ENCODE peak calls at places on chromosomes 2 and 18, in four cellular contexts. I is heart left ventricle; K is bronchial epithelial cell; S is CD8-positive, alpha-beta T cell. U is an unnamed sample.

GRCh38 chr2:47346-48218 is 1.3 kb upstream of the FAM110C start:
- DNase-seq in K (no peak), I (no peak), S (no peak), U (no peak)

GRCh38 chr2:117832332-117832731 is 17.8 kb downstream of the DDX18 start:
- DNase-seq in K (no peak), S (no peak), I (no peak), U (no peak)

GRCh38 chr2:159755788-159756187 is 42.2 kb downstream of the CD302 start:
- DNase-seq in I (no peak), K (peak; percentile 100), S (no peak), U (no peak)

GRCh38 chr2:118168606-118169005 is 80.3 kb downstream of the INSIG2 start:
- DNase-seq in S (no peak), I (no peak), K (peak; percentile 60), U (no peak)

GRCh38 chr2:53708988-53709387 is 58.6 kb upstream of the CHAC2 start:
- DNase-seq in S (no peak), I (no peak), K (no peak), U (no peak)

GRCh38 chr2:128637481-128638155 is 318.9 kb upstream of the HS6ST1 start:
- DNase-seq in K (no peak), S (peak; percentile 41), I (no peak), U (no peak)

GRCh38 chr2:65392609-65393008 is 39.8 kb downstream of the SPRED2 start:
- DNase-seq in S (no peak), K (no peak), I (no peak), U (no peak)

GRCh38 chr2:170950221-170950737 is 21.2 kb downstream of the GORASP2 start:
- DNase-seq in K (no peak), S (no peak), I (no peak), U (no peak)

GRCh38 chr2:240178564-240178963 is 38.1 kb upstream of the OTOS start:
- DNase-seq in I (peak; percentile 7), K (no peak), S (no peak), U (no peak)

GRCh38 chr2:73176205-73176880 is 26.0 kb upstream of the NOTO start:
- DNase-seq in K (no peak), I (no peak), S (peak; percentile 52), U (peak; percentile 20)

GRCh38 chr2:42028571-42029148 is 19.2 kb upstream of the PKDCC start:
- DNase-seq in I (no peak), S (no peak), K (no peak), U (no peak)

GRCh38 chr2:17930773-17931172 is 52.3 kb downstream of the KCNS3 start:
- DNase-seq in K (no peak), I (no peak), S (no peak), U (no peak)

GRCh38 chr18:10924290-10924689 is 225.1 kb downstream of the PIEZO2 start:
- DNase-seq in I (no peak), K (no peak), S (no peak), U (no peak)

GRCh38 chr18:63177822-63178525 is 141.6 kb downstream of the BCL2 start:
- DNase-seq in I (no peak), K (no peak), S (no peak), U (no peak)

GRCh38 chr2:199922856-199923255 is 11.8 kb downstream of the C2orf69 start:
- DNase-seq in I (no peak), S (no peak), K (no peak), U (no peak)

GRCh38 chr2:43110442-43110871 is 115.9 kb downstream of the ZFP36L2 start:
- DNase-seq in I (peak; percentile 61), S (no peak), K (no peak), U (no peak)

GRCh38 chr2:240646900-240647502 is 21.7 kb downstream of the GPR35 start:
- DNase-seq in K (no peak), S (no peak), I (peak; percentile 44), U (no peak)

GRCh38 chr2:108612153-108612513 is 77.9 kb downstream of the LIMS1 start:
- DNase-seq in K (peak; percentile 97), S (no peak), I (no peak), U (no peak)
- TF ChIP-seq CTCF in K (no peak), S (no peak), I (no peak), U (no peak)

GRCh38 chr18:34807106-34807796 is 97.2 kb downstream of the DTNA start:
- DNase-seq in I (no peak), S (no peak), K (peak; percentile 41), U (no peak)

GRCh38 chr18:34805117-34805882 is 95.2 kb downstream of the DTNA start:
- DNase-seq in S (no peak), K (no peak), I (no peak), U (no peak)

GRCh38 chr18:34806527-34806926 is 96.4 kb downstream of the DTNA start:
- DNase-seq in K (no peak), I (no peak), S (no peak), U (no peak)

GRCh38 chr18:34808389-34808788 is 98.3 kb downstream of the DTNA start:
- DNase-seq in I (no peak), S (no peak), K (peak; percentile 5), U (no peak)

GRCh38 chr18:34809697-34810096 is 99.6 kb downstream of the DTNA start:
- DNase-seq in K (peak; percentile 45), I (no peak), S (no peak), U (no peak)
- TF ChIP-seq CTCF in K (peak; percentile 67), I (no peak), S (no peak), U (peak; percentile 20)

GRCh38 chr2:231627384-231628156 is 34.9 kb downstream of the TEX44 start:
- DNase-seq in I (no peak), S (no peak), K (no peak), U (no peak)

GRCh38 chr2:231634412-231634811 is 41.7 kb downstream of the TEX44 start:
- DNase-seq in S (no peak), I (no peak), K (no peak), U (no peak)

GRCh38 chr2:231632559-231633142 is 40.0 kb downstream of the TEX44 start:
- DNase-seq in K (no peak), I (no peak), S (no peak), U (no peak)

DNA sequence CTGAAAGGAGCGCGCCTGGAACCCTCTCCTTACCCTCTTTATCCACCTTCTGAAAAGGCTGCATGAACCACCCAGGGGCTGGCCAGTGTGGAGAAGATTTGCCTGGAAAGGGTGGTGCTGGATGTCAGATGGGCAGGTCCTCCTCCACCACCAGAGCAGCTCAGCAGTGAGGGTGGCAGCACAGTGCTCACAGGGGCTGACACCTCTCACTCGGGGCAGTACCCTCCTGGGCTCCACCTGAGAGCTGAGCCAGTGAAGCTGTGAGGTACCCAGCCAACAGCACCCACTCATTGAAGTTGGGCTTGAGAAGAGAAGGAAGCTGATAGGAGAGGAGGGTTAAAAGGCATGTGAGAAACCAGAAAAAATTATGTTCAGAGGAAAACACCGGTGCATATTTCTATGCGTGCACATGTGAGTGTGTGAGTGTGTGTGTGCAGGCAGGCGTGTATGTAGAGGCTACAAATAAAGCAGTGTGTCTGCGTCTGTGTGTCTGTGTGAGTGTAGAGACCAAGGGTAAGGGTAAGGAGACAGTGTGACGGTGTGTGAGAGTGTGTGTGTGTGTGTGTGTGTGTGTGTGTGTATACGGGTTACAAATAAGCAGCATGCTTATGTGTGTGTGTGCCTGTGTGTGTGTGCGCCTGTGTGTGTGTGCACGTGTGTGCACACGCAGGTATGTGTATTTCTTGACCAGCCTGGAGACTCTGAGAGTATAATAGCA is 40.8 kb downstream of the TEX44 start:
- DNase-seq in S (no peak), K (no peak), I (no peak), U (no peak)
- TF ChIP-seq CTCF in S (no peak), K (no peak), I (no peak), U (no peak)

GRCh38 chr2:32926708-32927084 is 20.1 kb upstream of the LTBP1 start:
- DNase-seq in K (no peak), S (no peak), I (no peak), U (no peak)
- TF ChIP-seq CTCF in K (no peak), S (no peak), I (no peak), U (no peak)

GRCh38 chr18:47204908-47205522 is 28.9 kb upstream of the IER3IP1 start:
- DNase-seq in S (peak; percentile 52), K (peak; percentile 34), I (no peak), U (no peak)
- TF ChIP-seq CTCF in S (peak; percentile 64), K (peak; percentile 82), I (peak; percentile 69), U (peak; percentile 71)

DNA sequence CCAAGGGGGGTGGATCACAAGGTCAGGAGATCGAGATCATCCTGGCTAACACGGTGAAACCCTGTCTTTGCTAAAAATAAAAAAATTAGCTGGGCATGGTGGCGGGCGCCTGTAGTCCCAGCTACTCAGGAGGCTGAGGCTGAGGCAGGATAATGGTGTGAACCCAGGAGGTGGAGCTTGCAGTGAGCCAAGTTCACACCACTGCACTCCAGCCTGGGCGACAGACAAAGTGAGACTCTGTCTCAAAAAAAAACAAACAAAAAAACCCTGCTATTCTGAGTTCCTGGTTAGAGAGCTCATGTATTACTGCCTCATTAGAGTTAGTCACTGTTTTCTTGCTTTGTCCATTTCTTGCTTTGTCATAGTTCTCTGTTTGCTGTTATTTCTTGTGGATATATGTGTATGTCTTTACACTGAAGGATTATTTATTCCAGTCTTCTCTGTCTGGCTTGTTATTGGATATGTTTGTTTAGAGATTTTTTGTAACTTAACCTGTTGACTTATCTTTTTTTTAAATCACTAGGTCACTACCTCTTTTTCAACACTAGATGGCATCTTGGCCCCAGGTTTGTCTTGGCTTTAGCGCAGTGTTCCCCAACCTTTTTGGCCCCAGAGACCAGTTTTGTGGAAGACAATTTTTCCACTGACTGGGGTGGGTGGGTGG is 17.0 kb downstream of the TTLL4 start:
- DNase-seq in S (no peak), K (peak; percentile 29), I (no peak), U (no peak)
- TF ChIP-seq CTCF in S (no peak), K (peak; percentile 40), I (no peak), U (no peak)

DNA sequence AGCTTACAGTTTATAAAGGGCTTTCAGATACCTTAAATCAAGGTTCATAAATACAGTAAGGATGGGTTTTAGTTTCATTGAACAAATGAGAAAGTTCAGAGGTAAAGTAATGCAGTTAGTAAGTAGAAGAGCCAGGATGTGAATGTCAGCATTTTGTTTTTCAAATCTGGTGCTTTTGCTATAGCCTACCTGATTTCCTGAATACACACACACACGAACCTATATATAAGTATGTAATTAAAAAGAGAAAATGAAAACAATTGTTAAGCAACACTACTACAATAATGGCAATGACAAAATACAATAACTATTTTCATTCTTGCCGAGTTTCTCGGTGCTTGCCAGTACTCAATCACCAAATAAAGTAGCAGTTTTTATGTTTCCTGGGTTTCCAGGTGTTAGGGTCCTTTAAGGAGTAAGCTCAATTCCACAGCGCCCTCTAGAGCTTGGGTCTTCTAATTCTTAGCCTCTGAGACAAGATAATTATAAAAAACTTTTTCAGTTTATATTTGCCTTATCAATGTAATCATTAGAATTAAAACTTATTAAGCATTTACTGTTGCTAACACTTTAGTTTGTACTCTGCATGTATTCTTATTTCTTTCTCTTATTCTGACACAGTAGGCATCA is 512.9 kb upstream of the ACVR2A start:
- DNase-seq in I (no peak), K (peak; percentile 54), S (no peak), U (no peak)
- TF ChIP-seq CTCF in I (no peak), K (peak; percentile 53), S (no peak), U (peak; percentile 5)

GRCh38 chr2:168064011-168064998 is 183.1 kb downstream of the STK39 start:
- DNase-seq in K (no peak), S (no peak), I (no peak), U (no peak)
- TF ChIP-seq CTCF in K (no peak), S (no peak), I (no peak), U (no peak)

U was measured in natural killer cell.